ENCODE peak calls at places on chromosomes 11 and 22, in five cellular contexts. D, Z, N, U and C are unnamed samples.

GRCh38 chr22:49691256-49691655 is 136.4 kb downstream of the BRD1 start:
- DNase-seq in N (no peak), U (no peak), D (no peak), Z (no peak), C (no peak)

GRCh38 chr22:49589301-49589700 is 238.4 kb downstream of the BRD1 start:
- DNase-seq in U (no peak), N (no peak), D (no peak), Z (no peak), C (no peak)

GRCh38 chr22:36379593-36380361 is 8.0 kb downstream of the MYH9 start:
- DNase-seq in N (no peak), D (no peak), U (no peak), Z (no peak), C (peak)

GRCh38 chr11:64629796-64630562 is 39.0 kb downstream of the SLC22A12 start:
- DNase-seq in U (no peak), Z (no peak), N (no peak), D (peak), C (no peak)

GRCh38 chr11:44176541-44177213 is 81.2 kb downstream of the EXT2 start:
- DNase-seq in N (no peak), D (no peak), U (no peak), Z (no peak), C (no peak)

GRCh38 chr11:12159351-12160099 is 49.1 kb downstream of the MICAL2 start:
- DNase-seq in D (no peak), Z (no peak), U (no peak), N (no peak), C (no peak)

GRCh38 chr11:104126464-104126863 is 37.5 kb downstream of the PDGFD start:
- DNase-seq in N (no peak), Z (no peak), D (no peak), U (no peak), C (no peak)

GRCh38 chr22:31346255-31346732 is at the start of gene PATZ1:
- DNase-seq in N (no peak), D (peak), Z (peak), U (peak), C (peak)

GRCh38 chr11:27310710-27311109 is 52.3 kb downstream of the CCDC34 start:
- DNase-seq in D (no peak), U (no peak), Z (no peak), N (no peak), C (no peak)

GRCh38 chr11:132100583-132100982 is 730.2 kb downstream of the NTM start:
- DNase-seq in Z (no peak), D (no peak), U (no peak), N (no peak), C (no peak)

GRCh38 chr11:27282806-27283205 is 80.2 kb downstream of the CCDC34 start:
- DNase-seq in Z (no peak), N (no peak), U (peak), D (peak), C (no peak)

GRCh38 chr11:113628912-113629311 is 77.2 kb downstream of the TMPRSS5 start:
- DNase-seq in U (no peak), Z (no peak), D (no peak), N (no peak), C (no peak)

GRCh38 chr22:36235585-36235984 is 3.7 kb downstream of the APOL2 start:
- DNase-seq in D (no peak), Z (no peak), N (no peak), U (no peak), C (no peak)

GRCh38 chr22:49767355-49768062 is 60.2 kb downstream of the BRD1 start:
- DNase-seq in D (peak), Z (peak), N (peak), U (no peak), C (no peak)

GRCh38 chr11:70460959-70461358 is 62.6 kb downstream of the CTTN start:
- DNase-seq in N (no peak), U (no peak), D (no peak), Z (no peak), C (no peak)

GRCh38 chr11:76209671-76209955 is 3.3 kb upstream of the WNT11 start:
- DNase-seq in D (no peak), U (no peak), N (no peak), Z (no peak), C (no peak)

GRCh38 chr22:48554893-48555552 is 1272.7 kb downstream of the BRD1 start:
- DNase-seq in N (no peak), Z (no peak), D (no peak), U (no peak), C (no peak)

GRCh38 chr11:113481672-113482071 is 6.5 kb upstream of the DRD2 start:
- DNase-seq in N (no peak), D (no peak), U (no peak), Z (no peak), C (no peak)

GRCh38 chr11:128283445-128283844 is 303.9 kb downstream of the ETS1 start:
- DNase-seq in N (no peak), Z (no peak), U (no peak), D (no peak), C (no peak)

GRCh38 chr11:126358763-126359160 is 3.3 kb downstream of the ST3GAL4 start:
- DNase-seq in D (no peak), Z (no peak), U (no peak), N (no peak), C (no peak)

GRCh38 chr11:396511-396947 is 2.5 kb downstream of the PKP3 start:
- DNase-seq in Z (no peak), N (no peak), U (no peak), D (no peak), C (no peak)

GRCh38 chr11:102144357-102145342 is 34.4 kb downstream of the YAP1 start:
- DNase-seq in D (no peak), N (no peak), Z (no peak), U (peak), C (no peak)

GRCh38 chr11:131392528-131393255 is 22.3 kb downstream of the NTM start:
- DNase-seq in Z (peak), U (no peak), N (no peak), D (peak), C (no peak)

GRCh38 chr11:116893906-116894305 is 56.5 kb upstream of the APOA1 start:
- DNase-seq in D (no peak), Z (no peak), N (no peak), U (no peak), C (no peak)

GRCh38 chr22:25358421-25359170 is 139.2 kb downstream of the CRYBB2 start:
- DNase-seq in D (no peak), N (no peak), U (no peak), Z (no peak), C (no peak)

GRCh38 chr11:126596474-126596873 is 241.0 kb downstream of the ST3GAL4 start:
- DNase-seq in Z (no peak), N (no peak), U (no peak), D (no peak), C (no peak)

GRCh38 chr11:32005786-32006406 is 85.0 kb upstream of the RCN1 start:
- DNase-seq in D (no peak), N (no peak), Z (no peak), U (no peak), C (no peak)

GRCh38 chr11:78310500-78310909 is 107.1 kb downstream of the GAB2 start:
- DNase-seq in D (no peak), N (no peak), Z (no peak), U (peak), C (no peak)

GRCh38 chr11:65419460-65419772 is 3.2 kb upstream of the NEAT1 start:
- DNase-seq in U (no peak), Z (no peak), N (no peak), D (no peak), C (no peak)

GRCh38 chr11:75797796-75798195 is 17.2 kb upstream of the UVRAG start:
- DNase-seq in D (no peak), N (no peak), U (no peak), Z (no peak), C (no peak)

DNA sequence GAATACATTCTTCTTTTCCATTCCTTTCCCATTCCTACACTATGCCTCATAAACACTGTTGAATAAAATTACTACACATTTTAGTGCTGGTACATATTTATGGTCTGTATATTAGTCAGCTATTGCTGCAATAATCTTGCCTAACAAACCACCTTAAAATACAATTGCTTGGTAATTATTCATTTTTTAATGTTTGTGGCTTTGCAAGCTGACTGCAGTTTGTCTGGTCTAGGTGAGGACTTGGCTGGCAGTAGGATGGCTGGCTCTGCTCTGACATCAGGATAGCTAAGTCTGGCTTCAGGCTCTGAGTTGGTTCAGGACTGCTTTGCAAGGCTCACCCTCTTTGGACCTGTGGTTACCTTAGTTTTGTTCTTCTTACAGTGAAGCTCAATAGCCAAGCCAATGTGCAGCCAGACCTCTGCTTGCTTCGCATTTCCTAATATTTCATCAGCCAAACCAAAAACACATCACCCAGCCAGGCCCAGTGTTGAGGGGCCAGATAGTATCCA is 913.4 kb upstream of the RAG2 start:
- DNase-seq in U (no peak), Z (no peak), N (no peak), D (no peak), C (no peak)
- H3K27ac ChIP-seq in U (no peak), Z (no peak), N (no peak), D (no peak), C (no peak)

GRCh38 chr11:35906681-35907080 is 37.2 kb upstream of the LDLRAD3 start:
- DNase-seq in D (no peak), U (no peak), Z (no peak), N (no peak), C (no peak)

GRCh38 chr11:35905901-35906661 is 37.8 kb upstream of the LDLRAD3 start:
- DNase-seq in Z (no peak), D (no peak), U (no peak), N (no peak), C (no peak)

GRCh38 chr11:35907648-35908431 is 36.0 kb upstream of the LDLRAD3 start:
- DNase-seq in D (no peak), Z (no peak), N (peak), U (peak), C (no peak)

GRCh38 chr11:35897019-35897418 is 46.8 kb upstream of the LDLRAD3 start:
- DNase-seq in N (no peak), U (no peak), D (no peak), Z (no peak), C (no peak)

DNA sequence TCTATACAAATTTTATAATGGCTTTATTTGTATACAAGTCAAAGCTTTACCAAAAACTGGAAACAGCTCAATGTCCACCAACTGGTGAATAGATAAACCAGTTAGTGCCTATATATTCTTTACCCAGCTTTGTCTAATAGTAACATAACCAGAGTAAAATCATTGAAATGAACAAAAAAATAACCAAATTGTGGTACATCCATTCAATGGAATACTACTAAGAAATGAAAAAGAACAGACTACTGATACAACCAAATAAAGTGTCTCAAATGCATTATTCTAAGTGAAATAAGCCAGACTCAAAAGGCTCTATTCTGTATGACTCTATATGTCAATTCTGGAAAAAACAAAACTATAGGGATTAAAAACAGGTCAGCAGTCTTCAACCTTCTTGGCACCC is 40.9 kb upstream of the LDLRAD3 start:
- DNase-seq in Z (no peak), D (no peak), N (no peak), U (no peak), C (no peak)
- H3K27ac ChIP-seq in Z (no peak), D (no peak), N (no peak), U (no peak), C (no peak)

DNA sequence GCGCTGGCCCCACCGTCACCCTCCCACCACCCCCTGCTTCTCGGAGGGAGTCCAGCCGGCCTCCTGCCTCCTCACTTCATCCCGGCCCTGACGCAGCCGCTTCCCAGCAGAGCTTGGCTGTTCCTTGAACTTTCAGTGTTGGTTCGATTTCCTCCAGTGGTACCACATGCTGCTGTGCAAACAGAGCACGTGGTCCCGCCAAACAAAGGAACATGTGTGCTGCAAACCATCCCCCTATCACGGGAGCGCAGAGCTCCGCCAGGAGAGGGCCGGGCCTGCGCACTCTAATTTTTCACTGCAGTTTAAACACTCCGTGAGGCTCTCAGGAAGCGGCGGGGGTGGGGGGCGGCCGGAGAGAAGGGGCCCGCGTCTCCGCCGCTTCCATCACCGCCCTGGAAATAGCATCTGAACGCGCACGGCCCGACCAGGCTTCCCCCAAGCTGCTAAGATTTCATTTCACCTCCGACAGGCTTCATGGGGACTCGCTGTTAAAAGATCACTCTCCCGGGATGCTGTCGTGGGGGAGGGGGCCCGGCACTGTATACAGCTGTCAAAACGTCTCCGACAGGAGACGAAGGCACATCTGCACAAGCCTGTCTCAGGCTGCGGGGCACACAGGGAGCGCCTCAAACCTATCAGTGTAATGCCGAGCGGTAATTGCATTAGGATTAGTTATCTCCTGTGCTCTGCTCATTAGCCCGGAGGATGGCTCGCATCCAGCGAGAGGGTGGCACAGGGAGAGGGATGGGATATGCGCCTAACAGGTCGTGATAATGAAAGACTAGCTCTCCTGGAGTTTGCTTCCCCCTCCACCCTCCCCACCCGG is 269.9 kb upstream of the SORL1-AS1 start:
- DNase-seq in D (no peak), Z (no peak), U (peak), N (no peak), C (no peak)
- H3K27ac ChIP-seq in D (no peak), Z (no peak), U (peak), N (peak), C (no peak)

GRCh38 chr22:37496651-37497599 is 10.7 kb upstream of the MFNG start:
- DNase-seq in U (no peak), N (peak), D (no peak), Z (no peak), C (no peak)
- H3K27ac ChIP-seq in U (no peak), N (peak), D (no peak), Z (no peak), C (no peak)

DNA sequence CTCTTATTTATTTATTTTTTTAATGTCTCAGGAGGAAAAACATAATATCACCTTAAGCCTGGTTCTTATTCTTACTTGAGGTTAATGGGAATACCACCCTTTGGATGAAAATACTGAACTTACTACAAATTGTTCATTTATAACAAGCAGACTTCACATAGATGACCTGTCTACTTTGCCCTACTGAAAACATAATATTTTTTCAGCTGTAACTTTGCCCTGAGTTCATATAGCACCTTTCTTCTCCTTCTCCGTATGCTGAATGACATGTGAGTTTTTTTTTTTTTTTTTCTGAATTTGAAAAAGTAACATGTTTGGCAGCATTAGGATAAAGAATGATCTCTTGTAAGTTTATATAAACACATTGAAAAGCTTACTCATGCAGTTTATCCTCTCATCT is 186.8 kb downstream of the TMEM135 start:
- DNase-seq in N (no peak), D (no peak), Z (no peak), U (no peak), C (no peak)
- H3K27ac ChIP-seq in N (no peak), D (no peak), Z (no peak), U (no peak), C (no peak)

DNA sequence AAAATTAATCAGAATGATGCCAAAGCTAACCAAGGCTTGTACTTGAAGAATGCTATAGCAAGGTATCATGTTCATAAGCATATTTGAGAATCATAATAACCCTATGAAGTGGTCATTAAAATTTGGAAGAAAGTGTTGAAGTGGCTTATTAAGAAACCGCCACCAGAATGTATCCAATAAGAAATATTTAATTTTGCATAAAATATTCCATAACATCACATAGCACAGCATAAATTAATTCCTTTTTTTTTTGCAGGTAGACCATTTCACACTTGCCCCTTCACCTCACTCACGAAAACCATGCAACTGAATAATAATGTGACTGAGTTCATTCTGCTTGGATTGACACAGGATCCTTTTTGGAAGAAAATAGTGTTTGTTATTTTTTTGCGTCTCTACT is at the start of gene OR4C16:
- DNase-seq in Z (no peak), N (no peak), U (no peak), D (no peak), C (no peak)
- H3K27ac ChIP-seq in Z (no peak), N (no peak), U (no peak), D (no peak), C (no peak)

DNA sequence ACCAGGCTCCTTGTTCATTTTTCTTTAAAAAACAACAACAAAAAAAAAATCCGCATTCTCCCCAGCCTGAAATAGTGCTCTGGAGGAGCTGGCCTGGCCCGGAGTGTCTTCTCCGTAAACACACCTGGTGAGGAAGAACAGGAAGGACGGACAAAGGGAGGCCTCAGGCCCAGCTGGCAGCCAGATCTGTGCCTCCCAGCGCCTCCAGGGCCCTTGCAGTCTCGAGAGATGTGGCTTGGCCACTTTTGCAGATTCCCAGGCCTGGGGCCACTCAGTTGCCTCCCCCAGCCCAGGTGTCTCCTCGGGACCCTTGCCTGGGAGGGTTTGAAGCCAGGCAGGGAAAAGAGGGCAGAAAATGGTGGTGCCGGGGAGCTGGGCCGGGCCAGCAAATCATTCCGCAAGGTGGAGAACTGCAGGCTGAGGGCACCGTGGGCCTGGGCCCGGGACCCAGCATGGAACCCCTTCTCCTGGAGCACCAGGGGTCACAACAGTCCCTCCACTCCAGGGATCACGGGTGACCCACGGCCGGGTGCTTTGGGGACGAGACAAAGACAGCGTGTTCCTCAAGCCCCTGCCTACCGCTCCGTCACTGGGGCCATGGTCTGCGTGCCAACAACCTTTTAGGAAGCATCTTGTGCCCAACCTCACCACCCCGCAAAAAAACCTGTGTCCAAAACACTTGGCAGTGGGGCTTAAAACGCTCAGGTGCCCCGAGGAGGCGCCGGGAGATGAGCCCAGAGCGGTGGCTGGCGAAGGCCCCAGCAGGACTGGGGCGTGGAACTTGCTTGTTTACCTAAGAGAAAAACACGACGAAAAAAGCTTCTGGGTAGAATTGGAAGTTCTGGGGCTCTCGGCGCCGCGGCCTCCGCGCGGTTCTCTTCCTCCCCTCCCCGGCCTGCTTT is 67.1 kb upstream of the WNT7B start:
- DNase-seq in Z (peak), D (no peak), N (no peak), U (peak), C (no peak)
- H3K27ac ChIP-seq in Z (no peak), D (no peak), N (peak), U (peak), C (peak)

GRCh38 chr11:72625746-72626636 is 48.2 kb downstream of the PDE2A start:
- DNase-seq in U (peak), D (peak), N (no peak), Z (no peak), C (no peak)
- H3K27ac ChIP-seq in U (peak), D (no peak), N (no peak), Z (no peak), C (no peak)